ENCODE peak calls at places on chromosomes 4 and X, in four cellular contexts. F is thyroid gland; Y is activated CD4-positive, alpha-beta T cell treated with anti-CD3 and anti-CD28 coated beads for 24 hours; Z is naive thymus-derived CD8-positive, alpha-beta T cell. O is an unnamed sample.

GRCh38 chr4:170748975-170749374 is 659.2 kb upstream of the AADAT start:
- DNase-seq in Z (no peak), Y (no peak), F (no peak), O (no peak)

GRCh38 chr4:7620814-7621176 is 186.1 kb upstream of the PSAPL1 start:
- DNase-seq in Z (no peak), Y (no peak), F (no peak), O (no peak)

GRCh38 chr4:182201871-182202270 is 41.3 kb upstream of the TENM3 start:
- DNase-seq in Z (no peak), F (peak), Y (no peak), O (no peak)

GRCh38 chr4:54423066-54423465 is 194.0 kb downstream of the PDGFRA start:
- DNase-seq in F (no peak), Z (no peak), Y (no peak), O (no peak)

GRCh38 chrX:134202561-134202960 is 34.4 kb upstream of the CCDC160 start:
- DNase-seq in F (no peak), Z (no peak), Y (no peak), O (no peak)

GRCh38 chrX:55342533-55343501 is 78.1 kb upstream of the PAGE3 start:
- DNase-seq in F (peak), Y (peak), Z (no peak), O (peak)

GRCh38 chr4:156294577-156294976 is 340.9 kb upstream of the CTSO start:
- DNase-seq in Z (no peak), Y (no peak), F (no peak), O (peak)

GRCh38 chr4:127251423-127251822 is 381.3 kb upstream of the INTU start:
- DNase-seq in Z (no peak), F (no peak), Y (no peak), O (no peak)

GRCh38 chr4:26372076-26372475 is 51.3 kb downstream of the RBPJ start:
- DNase-seq in F (no peak), Z (no peak), Y (no peak), O (no peak)

GRCh38 chrX:22520128-22520828 is 247.6 kb downstream of the CBLL2 start:
- DNase-seq in Z (no peak), Y (no peak), F (no peak), O (no peak)

GRCh38 chr4:55547461-55547770 is 707 bp upstream of the CLOCK start:
- DNase-seq in F (peak), Y (no peak), Z (no peak), O (no peak)

GRCh38 chr4:115365185-115365584 is 251.8 kb upstream of the NDST4 start:
- DNase-seq in Z (no peak), Y (no peak), F (no peak), O (no peak)

GRCh38 chrX:45803383-45803921 is 602.8 kb upstream of the DIPK2B start:
- DNase-seq in Z (no peak), Y (no peak), F (no peak), O (no peak)

GRCh38 chr4:121253961-121254360 is 89.8 kb upstream of the TNIP3 start:
- DNase-seq in Y (no peak), Z (no peak), F (no peak), O (no peak)